ENCODE peak calls at places on chromosomes 1 and 21, in six cellular contexts. One of them, this sample, is unnamed.

GRCh38 chr1:248821101-248821500 is 4.6 kb downstream of the SH3BP5L start:
- DNase-seq in IMR-90: peak; percentile 87
- DNase-seq in H1: no peak
- DNase-seq in fibroblast of lung: peak; percentile 92
- DNase-seq in neuronal stem cell: no peak
- DNase-seq in astrocyte: peak; percentile 87
- DNase-seq in this sample: no peak

GRCh38 chr1:241447056-241447649 is 72.4 kb downstream of the FH start:
- DNase-seq in H1: no peak
- DNase-seq in astrocyte: no peak
- DNase-seq in IMR-90: peak; percentile 8
- DNase-seq in fibroblast of lung: no peak
- DNase-seq in neuronal stem cell: no peak
- DNase-seq in this sample: no peak

GRCh38 chr1:38179423-38179822 is 132.8 kb upstream of the POU3F1 start:
- DNase-seq in H1: no peak
- DNase-seq in IMR-90: no peak
- DNase-seq in neuronal stem cell: no peak
- DNase-seq in fibroblast of lung: no peak
- DNase-seq in astrocyte: no peak
- DNase-seq in this sample: no peak

GRCh38 chr1:156172696-156173470 is 19.5 kb downstream of the SEMA4A start:
- DNase-seq in IMR-90: no peak
- DNase-seq in fibroblast of lung: no peak
- DNase-seq in H1: no peak
- DNase-seq in neuronal stem cell: no peak
- DNase-seq in astrocyte: no peak
- DNase-seq in this sample: no peak

GRCh38 chr1:118200836-118201235 is 15.8 kb upstream of the SPAG17 start:
- DNase-seq in fibroblast of lung: no peak
- DNase-seq in neuronal stem cell: no peak
- DNase-seq in H1: no peak
- DNase-seq in IMR-90: no peak
- DNase-seq in astrocyte: no peak
- DNase-seq in this sample: no peak

GRCh38 chr1:35288761-35289160 is 20.3 kb downstream of the ZMYM4 start:
- DNase-seq in neuronal stem cell: no peak
- DNase-seq in fibroblast of lung: peak; percentile 82
- DNase-seq in IMR-90: peak; percentile 51
- DNase-seq in astrocyte: peak; percentile 75
- DNase-seq in H1: no peak
- DNase-seq in this sample: no peak

GRCh38 chr1:206702803-206703202 is 18.1 kb downstream of the MAPKAPK2 start:
- DNase-seq in neuronal stem cell: no peak
- DNase-seq in H1: no peak
- DNase-seq in fibroblast of lung: no peak
- DNase-seq in astrocyte: no peak
- DNase-seq in IMR-90: no peak
- DNase-seq in this sample: no peak

GRCh38 chr21:35437941-35438340 is 388.8 kb upstream of the RUNX1 start:
- DNase-seq in IMR-90: no peak
- DNase-seq in fibroblast of lung: no peak
- DNase-seq in astrocyte: no peak
- DNase-seq in H1: no peak
- DNase-seq in neuronal stem cell: no peak
- DNase-seq in this sample: no peak

GRCh38 chr21:42202321-42202720 is 16.6 kb upstream of the ABCG1 start:
- DNase-seq in H1: no peak
- DNase-seq in astrocyte: no peak
- DNase-seq in fibroblast of lung: no peak
- DNase-seq in IMR-90: no peak
- DNase-seq in neuronal stem cell: no peak
- DNase-seq in this sample: no peak

GRCh38 chr1:26274801-26275425 is 5.0 kb upstream of the SH3BGRL3 start:
- DNase-seq in fibroblast of lung: peak; percentile 67
- DNase-seq in H1: no peak
- DNase-seq in astrocyte: peak; percentile 43
- DNase-seq in neuronal stem cell: no peak
- DNase-seq in IMR-90: peak; percentile 57
- DNase-seq in this sample: no peak
- H3K4me2 ChIP-seq in fibroblast of lung: no peak overlapping the region
- H3K4me2 ChIP-seq in H1: no peak overlapping the region
- H3K4me2 ChIP-seq in astrocyte: peak overlapping the region; percentile 9
- H3K4me2 ChIP-seq in neuronal stem cell: no peak overlapping the region
- H3K4me2 ChIP-seq in IMR-90: no peak overlapping the region
- H3K4me2 ChIP-seq in this sample: no peak overlapping the region

GRCh38 chr1:178651742-178652141 is 73.3 kb upstream of the RALGPS2 start:
- DNase-seq in astrocyte: no peak
- DNase-seq in neuronal stem cell: no peak
- DNase-seq in IMR-90: peak; percentile 83
- DNase-seq in fibroblast of lung: peak; percentile 13
- DNase-seq in H1: no peak
- DNase-seq in this sample: peak; percentile 44
- H3K27ac ChIP-seq in astrocyte: no peak overlapping the region
- H3K27ac ChIP-seq in neuronal stem cell: no peak overlapping the region
- H3K27ac ChIP-seq in IMR-90: peak overlapping the region; percentile 64
- H3K27ac ChIP-seq in fibroblast of lung: peak overlapping the region; percentile 63
- H3K27ac ChIP-seq in H1: no peak overlapping the region
- H3K27ac ChIP-seq in this sample: peak overlapping the region; percentile 75

GRCh38 chr1:27623327-27624212 is 11.4 kb downstream of the FGR start:
- DNase-seq in neuronal stem cell: no peak
- DNase-seq in H1: no peak
- DNase-seq in fibroblast of lung: no peak
- DNase-seq in IMR-90: no peak
- DNase-seq in astrocyte: no peak
- DNase-seq in this sample: no peak

GRCh38 chr1:27626031-27626935 is 8.7 kb downstream of the FGR start:
- DNase-seq in H1: no peak
- DNase-seq in astrocyte: no peak
- DNase-seq in fibroblast of lung: no peak
- DNase-seq in neuronal stem cell: no peak
- DNase-seq in IMR-90: no peak
- DNase-seq in this sample: no peak

GRCh38 chr1:27624467-27625233 is 10.3 kb downstream of the FGR start:
- DNase-seq in astrocyte: no peak
- DNase-seq in H1: no peak
- DNase-seq in neuronal stem cell: no peak
- DNase-seq in fibroblast of lung: no peak
- DNase-seq in IMR-90: no peak
- DNase-seq in this sample: no peak

GRCh38 chr1:27628712-27629111 is 6.3 kb downstream of the FGR start:
- DNase-seq in astrocyte: no peak
- DNase-seq in neuronal stem cell: no peak
- DNase-seq in IMR-90: no peak
- DNase-seq in fibroblast of lung: no peak
- DNase-seq in H1: no peak
- DNase-seq in this sample: no peak

GRCh38 chr1:27627051-27627450 is 7.9 kb downstream of the FGR start:
- DNase-seq in fibroblast of lung: no peak
- DNase-seq in astrocyte: no peak
- DNase-seq in IMR-90: no peak
- DNase-seq in H1: no peak
- DNase-seq in neuronal stem cell: no peak
- DNase-seq in this sample: no peak
- H3K9me3 ChIP-seq in fibroblast of lung: no peaks in the 10 kb centered on the region
- H3K9me3 ChIP-seq in astrocyte: no peaks in the 10 kb centered on the region
- H3K9me3 ChIP-seq in IMR-90: no peaks in the 10 kb centered on the region
- H3K9me3 ChIP-seq in H1: no peaks in the 10 kb centered on the region
- H3K9me3 ChIP-seq in neuronal stem cell: no peaks in the 10 kb centered on the region
- H3K9me3 ChIP-seq in this sample: no peaks in the 10 kb centered on the region

DNA sequence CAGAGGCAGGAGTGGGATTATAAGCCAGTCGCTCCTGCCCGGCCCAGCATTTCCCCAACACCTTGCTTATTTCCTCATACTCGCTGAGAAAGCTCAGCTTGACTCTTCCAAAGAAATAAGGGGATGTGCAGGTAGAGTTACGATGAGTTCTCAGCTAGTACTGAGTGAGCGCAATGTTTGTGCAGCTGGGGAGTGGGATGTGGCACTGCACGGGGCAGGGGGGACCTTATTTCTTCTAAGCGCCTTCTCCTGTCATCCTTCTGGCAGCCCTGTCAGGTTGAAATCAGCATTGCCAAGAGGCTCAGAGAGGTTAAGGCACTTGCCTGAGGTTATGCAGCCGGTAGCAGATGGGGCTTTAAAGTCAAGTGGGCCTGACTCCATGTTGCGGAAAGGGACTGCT is 705 bp downstream of the C1QB start:
- DNase-seq in neuronal stem cell: no peak
- DNase-seq in fibroblast of lung: no peak
- DNase-seq in astrocyte: no peak
- DNase-seq in IMR-90: no peak
- DNase-seq in H1: no peak
- DNase-seq in this sample: no peak
- H3K4me2 ChIP-seq in neuronal stem cell: no peak overlapping the region
- H3K4me2 ChIP-seq in fibroblast of lung: no peak overlapping the region
- H3K4me2 ChIP-seq in astrocyte: no peak overlapping the region
- H3K4me2 ChIP-seq in IMR-90: no peak overlapping the region
- H3K4me2 ChIP-seq in H1: no peak overlapping the region
- H3K4me2 ChIP-seq in this sample: no peak overlapping the region

DNA sequence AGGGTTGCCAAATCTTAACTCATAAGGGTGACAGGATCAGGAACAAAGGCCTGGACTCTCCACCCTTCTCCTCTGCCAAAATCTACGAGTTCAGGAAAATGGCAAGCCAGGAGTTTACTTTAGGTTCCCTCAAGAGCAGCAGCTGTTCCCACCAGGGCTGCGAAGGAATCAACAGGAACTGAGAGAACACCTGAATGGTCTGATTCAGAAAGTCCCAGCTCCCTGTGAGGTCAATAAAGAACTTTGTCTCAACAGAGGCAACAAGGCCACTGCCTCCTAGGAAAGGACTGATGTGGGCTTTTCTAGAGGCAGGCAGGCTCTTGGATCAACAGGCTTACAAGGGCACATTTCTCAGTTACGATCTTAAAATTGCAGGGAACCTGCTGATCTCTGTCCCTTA is 83.3 kb downstream of the CAPZB start:
- DNase-seq in astrocyte: no peak
- DNase-seq in fibroblast of lung: no peak
- DNase-seq in neuronal stem cell: no peak
- DNase-seq in IMR-90: no peak
- DNase-seq in H1: no peak
- DNase-seq in this sample: no peak
- H3K27ac ChIP-seq in astrocyte: no peak overlapping the region
- H3K27ac ChIP-seq in fibroblast of lung: no peak overlapping the region
- H3K27ac ChIP-seq in neuronal stem cell: peak overlapping the region; percentile 38
- H3K27ac ChIP-seq in IMR-90: peak overlapping the region; percentile 0
- H3K27ac ChIP-seq in H1: no peak overlapping the region
- H3K27ac ChIP-seq in this sample: no peak overlapping the region

GRCh38 chr1:79859212-79859948 is 852.9 kb upstream of the ADGRL4 start:
- DNase-seq in neuronal stem cell: no peak
- DNase-seq in IMR-90: peak; percentile 76
- DNase-seq in astrocyte: peak; percentile 76
- DNase-seq in fibroblast of lung: peak; percentile 83
- DNase-seq in H1: no peak
- DNase-seq in this sample: peak; percentile 7
- H3K9me3 ChIP-seq in neuronal stem cell: peaks cover 6% of the 10 kb centered on the region
- H3K9me3 ChIP-seq in IMR-90: no peaks in the 10 kb centered on the region
- H3K9me3 ChIP-seq in astrocyte: no peaks in the 10 kb centered on the region
- H3K9me3 ChIP-seq in fibroblast of lung: no peaks in the 10 kb centered on the region
- H3K9me3 ChIP-seq in H1: no peaks in the 10 kb centered on the region
- H3K9me3 ChIP-seq in this sample: no peaks in the 10 kb centered on the region

DNA sequence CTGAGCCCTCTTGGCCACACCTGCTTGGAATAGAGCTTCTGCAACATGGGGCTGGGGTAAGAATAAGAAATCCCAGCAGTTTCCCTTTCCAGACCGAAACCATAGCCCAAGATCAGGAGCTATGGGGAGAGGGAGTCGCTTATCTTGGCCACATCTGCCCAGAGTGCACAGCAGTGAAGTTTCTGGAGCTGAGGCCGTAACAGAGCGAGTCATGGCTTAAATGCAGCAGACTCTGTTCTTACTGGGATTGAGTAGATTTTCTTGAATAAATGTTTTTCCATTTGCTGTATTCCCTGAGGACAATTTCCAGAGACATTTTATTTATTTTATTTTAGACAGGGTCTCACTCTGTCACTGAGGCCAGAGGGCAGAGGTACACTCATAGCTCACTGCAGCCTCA is 33.5 kb downstream of the CFAP57 start:
- DNase-seq in neuronal stem cell: no peak
- DNase-seq in fibroblast of lung: peak; percentile 54
- DNase-seq in IMR-90: peak; percentile 64
- DNase-seq in H1: no peak
- DNase-seq in astrocyte: peak; percentile 33
- DNase-seq in this sample: no peak
- H3K4me2 ChIP-seq in neuronal stem cell: no peak overlapping the region
- H3K4me2 ChIP-seq in fibroblast of lung: no peak overlapping the region
- H3K4me2 ChIP-seq in IMR-90: no peak overlapping the region
- H3K4me2 ChIP-seq in H1: no peak overlapping the region
- H3K4me2 ChIP-seq in astrocyte: peak overlapping the region; percentile 80
- H3K4me2 ChIP-seq in this sample: peak overlapping the region; percentile 62

GRCh38 chr21:46256501-46256994 is 28.0 kb upstream of the LSS start:
- DNase-seq in IMR-90: no peak
- DNase-seq in astrocyte: no peak
- DNase-seq in fibroblast of lung: no peak
- DNase-seq in neuronal stem cell: no peak
- DNase-seq in H1: no peak
- DNase-seq in this sample: no peak

GRCh38 chr21:46254208-46254975 is 25.8 kb upstream of the LSS start:
- DNase-seq in H1: no peak
- DNase-seq in neuronal stem cell: no peak
- DNase-seq in IMR-90: no peak
- DNase-seq in fibroblast of lung: no peak
- DNase-seq in astrocyte: no peak
- DNase-seq in this sample: no peak

GRCh38 chr21:46255166-46255565 is 26.6 kb upstream of the LSS start:
- DNase-seq in IMR-90: no peak
- DNase-seq in neuronal stem cell: no peak
- DNase-seq in astrocyte: no peak
- DNase-seq in H1: no peak
- DNase-seq in fibroblast of lung: no peak
- DNase-seq in this sample: no peak

GRCh38 chr21:46253610-46254124 is 25.1 kb upstream of the LSS start:
- DNase-seq in IMR-90: peak; percentile 24
- DNase-seq in astrocyte: no peak
- DNase-seq in fibroblast of lung: no peak
- DNase-seq in neuronal stem cell: no peak
- DNase-seq in H1: no peak
- DNase-seq in this sample: peak; percentile 22

GRCh38 chr21:46255758-46256337 is 27.3 kb upstream of the LSS start:
- DNase-seq in astrocyte: no peak
- DNase-seq in H1: no peak
- DNase-seq in fibroblast of lung: no peak
- DNase-seq in neuronal stem cell: no peak
- DNase-seq in IMR-90: no peak
- DNase-seq in this sample: no peak
- H3K27ac ChIP-seq in astrocyte: no peak overlapping the region
- H3K27ac ChIP-seq in H1: no peak overlapping the region
- H3K27ac ChIP-seq in fibroblast of lung: no peak overlapping the region
- H3K27ac ChIP-seq in neuronal stem cell: no peak overlapping the region
- H3K27ac ChIP-seq in IMR-90: no peak overlapping the region
- H3K27ac ChIP-seq in this sample: no peak overlapping the region

GRCh38 chr1:227654431-227654830 is 80.7 kb downstream of the JMJD4 start:
- DNase-seq in fibroblast of lung: no peak
- DNase-seq in astrocyte: no peak
- DNase-seq in IMR-90: no peak
- DNase-seq in H1: no peak
- DNase-seq in neuronal stem cell: no peak
- DNase-seq in this sample: no peak
- H3K9me3 ChIP-seq in fibroblast of lung: peaks cover 5% of the 10 kb centered on the region
- H3K9me3 ChIP-seq in astrocyte: peaks cover 41% of the 10 kb centered on the region
- H3K9me3 ChIP-seq in IMR-90: peaks cover 47% of the 10 kb centered on the region
- H3K9me3 ChIP-seq in H1: peaks cover 92% of the 10 kb centered on the region
- H3K9me3 ChIP-seq in neuronal stem cell: peaks cover 22% of the 10 kb centered on the region
- H3K9me3 ChIP-seq in this sample: peaks cover 100% of the 10 kb centered on the region